ENCODE peak calls at places on chromosomes 6 and 20, in seven cellular contexts. Z is stimulated activated CD4-positive, alpha-beta T cell treated with anti-CD3 and anti-CD28 coated beads, Interleukin-1b, Interleukin-23, amount 100 ng/mL, for 24 hours; A is KBM-7; W is GF-D8; R is brain pericyte; Y is foreskin fibroblast; O is DMS153. T is an unnamed sample.

GRCh38 chr6:43185391-43185790 is 3.4 kb downstream of the CUL9 start:
- DNase-seq in O (no peak), Y (no peak), W (no peak), A (no peak), Z (no peak), R (no peak), T (no peak)

GRCh38 chr6:117272886-117273285 is 7.5 kb downstream of the VGLL2 start:
- DNase-seq in O (no peak), W (no peak), R (no peak), Z (no peak), A (no peak), Y (no peak), T (no peak)

GRCh38 chr6:109606362-109606761 is 84.6 kb downstream of the AK9 start:
- DNase-seq in Z (no peak), R (no peak), O (no peak), W (no peak), Y (no peak), A (no peak), T (no peak)

GRCh38 chr6:167985205-167985604 is 12.3 kb upstream of the KIF25 start:
- DNase-seq in R (no peak), A (no peak), W (no peak), Y (no peak), O (no peak), Z (no peak), T (no peak)

GRCh38 chr6:45326698-45327417 is 1.3 kb upstream of the RUNX2 start:
- DNase-seq in Z (no peak), Y (no peak), O (no peak), W (no peak), R (no peak), A (no peak), T (no peak)

GRCh38 chr6:163346529-163346961 is 68.0 kb upstream of the QKI start:
- DNase-seq in A (no peak), Z (no peak), R (no peak), O (no peak), W (no peak), Y (peak; percentile 17), T (no peak)

GRCh38 chr20:34368547-34368946 is 5.5 kb downstream of the ITCH start:
- DNase-seq in Z (no peak), Y (no peak), W (no peak), O (no peak), R (no peak), A (no peak), T (no peak)

GRCh38 chr20:2485080-2485479 is 14.5 kb upstream of the SNRPB start:
- DNase-seq in A (no peak), O (no peak), Y (no peak), Z (no peak), R (no peak), W (no peak), T (no peak)

GRCh38 chr20:34437330-34437986 is 74.4 kb downstream of the ITCH start:
- DNase-seq in Z (no peak), Y (peak; percentile 20), A (peak; percentile 56), R (no peak), W (no peak), O (no peak), T (no peak)